ENCODE peak calls at places on chromosomes 3 and 15, in ten cellular contexts. C, Q, K, V, A, M, Y, L, G and O are unnamed samples.
A peak's percentile ranks its signal among the peaks of the same experiment; 100 is the strongest.

GRCh38 chr3:42838571-42838970 is 29.3 kb downstream of the ACKR2 start:
- DNase-seq in C (no peak), Q (no peak), K (no peak), V (no peak), A (no peak), M (no peak), Y (no peak), L (no peak), G (no peak), O (no peak)

GRCh38 chr3:184231671-184232070 is 2.3 kb downstream of the VWA5B2 start:
- DNase-seq in C (no peak), Q (no peak), K (no peak), V (no peak), A (no peak), M (no peak), Y (no peak), L (peak; percentile 23), G (no peak), O (no peak)

GRCh38 chr3:116929534-116930222 is 220.1 kb downstream of the TUSC7 start:
- DNase-seq in C (no peak), Q (no peak), K (no peak), V (no peak), A (no peak), M (no peak), Y (peak; percentile 6), L (no peak), G (no peak), O (no peak)

GRCh38 chr3:51953445-51953844 is 1.7 kb upstream of the GPR62 start:
- DNase-seq in C (no peak), Q (no peak), K (no peak), V (no peak), A (no peak), M (no peak), Y (peak; percentile 68), L (peak; percentile 71), G (no peak), O (no peak)

GRCh38 chr3:49493901-49494300 is 23.8 kb downstream of the DAG1 start:
- DNase-seq in C (no peak), Q (no peak), K (no peak), V (no peak), A (no peak), M (no peak), Y (no peak), L (no peak), G (no peak), O (no peak)

GRCh38 chr3:38143511-38143910 is 5.0 kb downstream of the MYD88 start:
- DNase-seq in C (no peak), Q (no peak), K (no peak), V (no peak), A (no peak), M (no peak), Y (no peak), L (no peak), G (peak; percentile 29), O (no peak)

GRCh38 chr3:25246921-25247320 is 181.1 kb upstream of the RARB start:
- DNase-seq in C (no peak), Q (no peak), K (no peak), V (no peak), A (peak; percentile 40), M (no peak), Y (no peak), L (no peak), G (peak; percentile 64), O (no peak)

GRCh38 chr3:187966636-187967035 is 187.3 kb upstream of the LPP start:
- DNase-seq in C (no peak), Q (no peak), K (peak; percentile 63), V (no peak), A (no peak), M (no peak), Y (no peak), L (no peak), G (no peak), O (no peak)

GRCh38 chr3:134651347-134652041 is 672 bp upstream of the KY start:
- DNase-seq in C (no peak), Q (no peak), K (peak; percentile 63), V (peak; percentile 58), A (no peak), M (no peak), Y (no peak), L (peak; percentile 45), G (no peak), O (no peak)

GRCh38 chr3:149003653-149004305 is 12.4 kb downstream of the GYG1 start:
- DNase-seq in C (no peak), Q (no peak), K (no peak), V (no peak), A (no peak), M (no peak), Y (no peak), L (no peak), G (peak; percentile 57), O (no peak)

GRCh38 chr3:41365973-41366372 is 166.7 kb downstream of the CTNNB1 start:
- DNase-seq in C (no peak), Q (no peak), K (no peak), V (no peak), A (no peak), M (no peak), Y (no peak), L (no peak), G (peak; percentile 51), O (no peak)

GRCh38 chr3:32261545-32261944 is 23.1 kb downstream of the CMTM8 start:
- DNase-seq in C (no peak), Q (no peak), K (no peak), V (no peak), A (no peak), M (no peak), Y (no peak), L (no peak), G (no peak), O (no peak)

GRCh38 chr15:73704869-73705645 is 20.9 kb downstream of the CD276 start:
- DNase-seq in C (peak; percentile 35), Q (peak; percentile 44), K (peak; percentile 54), V (no peak), A (peak; percentile 81), M (no peak), Y (peak; percentile 46), L (peak; percentile 61), G (peak; percentile 92), O (no peak)

GRCh38 chr15:83283813-83284562 is 476 bp downstream of the BNC1 start:
- DNase-seq in C (no peak), Q (no peak), K (no peak), V (no peak), A (no peak), M (no peak), Y (peak; percentile 19), L (peak; percentile 47), G (peak; percentile 70), O (no peak)
- H3K27me3 ChIP-seq in C (no peaks in the 10 kb centered on the region), Q (peaks cover 3% of the 10 kb centered on the region), K (peaks cover 57% of the 10 kb centered on the region), V (peaks cover 15% of the 10 kb centered on the region), A (peaks cover 75% of the 10 kb centered on the region), M (peaks cover 19% of the 10 kb centered on the region), Y (no peaks in the 10 kb centered on the region), L (peaks cover 54% of the 10 kb centered on the region), G (peaks cover 81% of the 10 kb centered on the region), O (peaks cover 9% of the 10 kb centered on the region)

GRCh38 chr3:115624898-115625297 is 1.6 kb downstream of the GAP43 start:
- DNase-seq in C (no peak), Q (no peak), K (peak; percentile 59), V (no peak), A (no peak), M (no peak), Y (no peak), L (no peak), G (peak; percentile 50), O (no peak)

GRCh38 chr3:115626006-115626409 is 2.7 kb downstream of the GAP43 start:
- DNase-seq in C (no peak), Q (no peak), K (no peak), V (no peak), A (no peak), M (no peak), Y (no peak), L (no peak), G (peak; percentile 57), O (no peak)

GRCh38 chr3:115626711-115627110 is 3.4 kb downstream of the GAP43 start:
- DNase-seq in C (no peak), Q (no peak), K (no peak), V (no peak), A (no peak), M (no peak), Y (no peak), L (no peak), G (no peak), O (no peak)

GRCh38 chr3:115624029-115624645 is 827 bp downstream of the GAP43 start:
- DNase-seq in C (no peak), Q (no peak), K (peak; percentile 55), V (no peak), A (no peak), M (no peak), Y (no peak), L (no peak), G (peak; percentile 73), O (no peak)

GRCh38 chr3:115623414-115623868 is at the start of gene GAP43:
- DNase-seq in C (peak; percentile 4), Q (no peak), K (peak; percentile 80), V (no peak), A (peak; percentile 56), M (no peak), Y (peak; percentile 87), L (peak; percentile 86), G (peak; percentile 90), O (peak; percentile 53)
- H3K4me3 ChIP-seq in C (peak within 1 kb of the TSS; percentile 43), Q (no peak within 1 kb of the TSS), K (peak within 1 kb of the TSS; percentile 54), V (peak within 1 kb of the TSS; percentile 25), A (peak within 1 kb of the TSS; percentile 24), M (no peak within 1 kb of the TSS), Y (peak within 1 kb of the TSS; percentile 23), L (peak within 1 kb of the TSS; percentile 29), G (peak within 1 kb of the TSS; percentile 85), O (peak within 1 kb of the TSS; percentile 32)

DNA sequence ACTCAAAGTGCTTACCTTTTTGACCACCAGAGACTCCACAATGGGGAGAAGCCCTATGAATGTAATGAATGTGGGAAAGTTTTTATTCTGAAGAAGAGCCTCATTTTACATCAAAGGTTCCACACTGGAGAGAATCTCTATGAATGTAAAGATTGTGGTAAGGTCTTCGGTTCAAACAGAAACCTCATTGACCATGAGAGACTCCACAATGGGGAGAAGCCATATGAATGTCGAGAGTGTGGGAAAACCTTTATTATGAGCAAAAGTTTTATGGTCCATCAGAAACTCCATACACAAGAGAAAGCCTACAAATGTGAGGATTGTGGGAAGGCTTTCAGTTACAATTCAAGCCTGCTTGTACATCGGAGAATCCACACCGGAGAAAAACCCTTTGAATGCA is 5.5 kb upstream of the ZNF35 start:
- DNase-seq in C (no peak), Q (no peak), K (no peak), V (no peak), A (no peak), M (no peak), Y (no peak), L (no peak), G (no peak), O (no peak)
- H3K27me3 ChIP-seq in C (no peaks in the 10 kb centered on the region), Q (no peaks in the 10 kb centered on the region), K (no peaks in the 10 kb centered on the region), V (no peaks in the 10 kb centered on the region), A (no peaks in the 10 kb centered on the region), M (no peaks in the 10 kb centered on the region), Y (no peaks in the 10 kb centered on the region), L (no peaks in the 10 kb centered on the region), G (no peaks in the 10 kb centered on the region), O (no peaks in the 10 kb centered on the region)

DNA sequence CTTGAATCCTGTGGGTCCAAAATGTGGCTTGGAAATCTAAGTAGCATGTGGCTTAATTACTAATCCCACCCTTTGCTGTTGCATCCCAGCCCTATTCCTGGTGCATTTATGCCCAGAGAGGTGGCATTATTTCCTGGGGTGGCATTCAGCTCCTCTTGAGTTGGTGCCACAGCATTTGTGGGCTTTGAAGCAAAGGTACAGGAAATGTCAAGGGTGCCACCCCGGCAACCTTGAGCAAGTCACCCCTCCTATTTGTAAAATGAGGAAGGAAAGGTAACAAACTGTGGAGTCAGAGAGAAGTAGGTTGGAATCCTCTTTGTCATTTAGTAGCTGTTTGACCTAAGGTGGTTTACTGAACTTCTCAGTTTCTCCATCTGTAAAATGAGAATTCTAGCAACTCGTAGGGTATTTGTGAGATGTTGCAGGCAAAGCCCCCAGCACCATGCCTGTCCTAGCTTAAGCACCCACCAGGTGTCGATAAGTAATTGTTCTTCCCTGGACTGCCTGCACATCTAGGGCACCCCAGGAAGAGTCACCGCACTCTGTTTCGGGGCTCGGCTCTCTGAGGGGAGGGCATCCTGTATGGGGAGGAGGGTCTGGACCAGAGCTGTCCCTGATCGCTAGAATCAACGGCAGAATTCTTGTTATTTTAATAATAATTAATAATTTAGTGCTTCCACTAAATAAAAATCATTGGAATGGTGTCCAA is 17.1 kb downstream of the ISG20 start:
- DNase-seq in C (no peak), Q (peak; percentile 50), K (no peak), V (peak; percentile 44), A (no peak), M (no peak), Y (no peak), L (no peak), G (no peak), O (no peak)
- H3K4me3 ChIP-seq in C (no peak overlapping the region), Q (no peak overlapping the region), K (no peak overlapping the region), V (no peak overlapping the region), A (no peak overlapping the region), M (no peak overlapping the region), Y (no peak overlapping the region), L (no peak overlapping the region), G (no peak overlapping the region), O (no peak overlapping the region)